ENCODE peak calls at places on chromosome X, in ten cellular contexts. One of them, this sample, is unnamed. For H3K27me3, the result is how much of the 10 kb centered on the place peaks cover.

GRCh38 chrX:78024349-78025108 is 55.1 kb upstream of the PGAM4 start:
- DNase-seq in mammary epithelial cell: peak
- DNase-seq in GM06990: no peak
- DNase-seq in endodermal cell: peak
- DNase-seq in testis: no peak
- DNase-seq in colonic mucosa: peak
- DNase-seq in CD4-positive, alpha-beta T cell: no peak
- DNase-seq in cardiac muscle cell: peak
- DNase-seq in fibroblast of lung: peak
- DNase-seq in PC-9: peak
- DNase-seq in this sample: peak

GRCh38 chrX:50905334-50905733 is 5.2 kb upstream of the BMP15 start:
- DNase-seq in mammary epithelial cell: peak
- DNase-seq in GM06990: no peak
- DNase-seq in endodermal cell: peak
- DNase-seq in testis: peak
- DNase-seq in colonic mucosa: peak
- DNase-seq in CD4-positive, alpha-beta T cell: no peak
- DNase-seq in cardiac muscle cell: peak
- DNase-seq in fibroblast of lung: no peak
- DNase-seq in PC-9: peak
- DNase-seq in this sample: no peak

GRCh38 chrX:40314070-40314469 is 216.3 kb upstream of the BCOR start:
- DNase-seq in mammary epithelial cell: no peak
- DNase-seq in GM06990: no peak
- DNase-seq in endodermal cell: peak
- DNase-seq in testis: no peak
- DNase-seq in colonic mucosa: no peak
- DNase-seq in CD4-positive, alpha-beta T cell: no peak
- DNase-seq in cardiac muscle cell: peak
- DNase-seq in fibroblast of lung: no peak
- DNase-seq in PC-9: no peak
- DNase-seq in this sample: no peak

GRCh38 chrX:65987856-65988255 is 52.0 kb downstream of the VSIG4 start:
- DNase-seq in mammary epithelial cell: no peak
- DNase-seq in GM06990: no peak
- DNase-seq in endodermal cell: no peak
- DNase-seq in testis: no peak
- DNase-seq in colonic mucosa: no peak
- DNase-seq in CD4-positive, alpha-beta T cell: no peak
- DNase-seq in cardiac muscle cell: no peak
- DNase-seq in fibroblast of lung: no peak
- DNase-seq in PC-9: no peak
- DNase-seq in this sample: no peak

GRCh38 chrX:152635941-152636340 is 1.8 kb upstream of the GABRQ start:
- DNase-seq in mammary epithelial cell: peak
- DNase-seq in GM06990: no peak
- DNase-seq in endodermal cell: peak
- DNase-seq in testis: peak
- DNase-seq in colonic mucosa: peak
- DNase-seq in CD4-positive, alpha-beta T cell: no peak
- DNase-seq in cardiac muscle cell: peak
- DNase-seq in fibroblast of lung: peak
- DNase-seq in PC-9: peak
- DNase-seq in this sample: peak

GRCh38 chrX:14936561-14936960 is 63.3 kb downstream of the MOSPD2 start:
- DNase-seq in mammary epithelial cell: peak
- DNase-seq in GM06990: no peak
- DNase-seq in endodermal cell: no peak
- DNase-seq in testis: no peak
- DNase-seq in colonic mucosa: no peak
- DNase-seq in CD4-positive, alpha-beta T cell: no peak
- DNase-seq in cardiac muscle cell: peak
- DNase-seq in fibroblast of lung: peak
- DNase-seq in PC-9: peak
- DNase-seq in this sample: peak

GRCh38 chrX:47620303-47620685 is 637 bp upstream of the SYN1 start:
- DNase-seq in mammary epithelial cell: no peak
- DNase-seq in GM06990: no peak
- DNase-seq in endodermal cell: no peak
- DNase-seq in testis: no peak
- DNase-seq in colonic mucosa: no peak
- DNase-seq in CD4-positive, alpha-beta T cell: no peak
- DNase-seq in cardiac muscle cell: no peak
- DNase-seq in fibroblast of lung: no peak
- DNase-seq in PC-9: no peak
- DNase-seq in this sample: no peak

GRCh38 chrX:103367502-103367901 is 8.8 kb upstream of the BEX3 start:
- DNase-seq in mammary epithelial cell: peak
- DNase-seq in GM06990: no peak
- DNase-seq in endodermal cell: no peak
- DNase-seq in testis: no peak
- DNase-seq in colonic mucosa: no peak
- DNase-seq in CD4-positive, alpha-beta T cell: no peak
- DNase-seq in cardiac muscle cell: no peak
- DNase-seq in fibroblast of lung: no peak
- DNase-seq in PC-9: no peak
- DNase-seq in this sample: no peak

GRCh38 chrX:17944833-17945497 is 83.9 kb upstream of the RAI2 start:
- DNase-seq in mammary epithelial cell: no peak
- DNase-seq in GM06990: no peak
- DNase-seq in endodermal cell: no peak
- DNase-seq in testis: peak
- DNase-seq in colonic mucosa: peak
- DNase-seq in CD4-positive, alpha-beta T cell: no peak
- DNase-seq in cardiac muscle cell: no peak
- DNase-seq in fibroblast of lung: no peak
- DNase-seq in PC-9: no peak
- DNase-seq in this sample: peak

GRCh38 chrX:129650183-129650689 is 4.5 kb downstream of the APLN start:
- DNase-seq in mammary epithelial cell: no peak
- DNase-seq in GM06990: no peak
- DNase-seq in endodermal cell: no peak
- DNase-seq in testis: no peak
- DNase-seq in colonic mucosa: no peak
- DNase-seq in CD4-positive, alpha-beta T cell: no peak
- DNase-seq in cardiac muscle cell: no peak
- DNase-seq in fibroblast of lung: no peak
- DNase-seq in PC-9: no peak
- DNase-seq in this sample: no peak

GRCh38 chrX:129652565-129653169 is 2.1 kb downstream of the APLN start:
- DNase-seq in mammary epithelial cell: no peak
- DNase-seq in GM06990: no peak
- DNase-seq in endodermal cell: no peak
- DNase-seq in testis: no peak
- DNase-seq in colonic mucosa: no peak
- DNase-seq in CD4-positive, alpha-beta T cell: no peak
- DNase-seq in cardiac muscle cell: no peak
- DNase-seq in fibroblast of lung: no peak
- DNase-seq in PC-9: no peak
- DNase-seq in this sample: no peak

GRCh38 chrX:129651756-129652564 is 2.8 kb downstream of the APLN start:
- DNase-seq in mammary epithelial cell: no peak
- DNase-seq in GM06990: no peak
- DNase-seq in endodermal cell: no peak
- DNase-seq in testis: no peak
- DNase-seq in colonic mucosa: no peak
- DNase-seq in CD4-positive, alpha-beta T cell: no peak
- DNase-seq in cardiac muscle cell: no peak
- DNase-seq in fibroblast of lung: no peak
- DNase-seq in PC-9: no peak
- DNase-seq in this sample: no peak

GRCh38 chrX:129649268-129650182 is 5.2 kb downstream of the APLN start:
- DNase-seq in mammary epithelial cell: no peak
- DNase-seq in GM06990: no peak
- DNase-seq in endodermal cell: no peak
- DNase-seq in testis: no peak
- DNase-seq in colonic mucosa: no peak
- DNase-seq in CD4-positive, alpha-beta T cell: no peak
- DNase-seq in cardiac muscle cell: peak
- DNase-seq in fibroblast of lung: peak
- DNase-seq in PC-9: no peak
- DNase-seq in this sample: no peak

GRCh38 chrX:129650821-129651510 is 3.8 kb downstream of the APLN start:
- DNase-seq in mammary epithelial cell: no peak
- DNase-seq in GM06990: no peak
- DNase-seq in endodermal cell: peak
- DNase-seq in testis: no peak
- DNase-seq in colonic mucosa: no peak
- DNase-seq in CD4-positive, alpha-beta T cell: no peak
- DNase-seq in cardiac muscle cell: no peak
- DNase-seq in fibroblast of lung: no peak
- DNase-seq in PC-9: no peak
- DNase-seq in this sample: no peak
- H3K27me3 ChIP-seq in mammary epithelial cell: under half
- H3K27me3 ChIP-seq in GM06990: under half
- H3K27me3 ChIP-seq in endodermal cell: half or more
- H3K27me3 ChIP-seq in testis: under half
- H3K27me3 ChIP-seq in colonic mucosa: under half
- H3K27me3 ChIP-seq in CD4-positive, alpha-beta T cell: under half
- H3K27me3 ChIP-seq in cardiac muscle cell: under half
- H3K27me3 ChIP-seq in fibroblast of lung: under half
- H3K27me3 ChIP-seq in PC-9: under half
- H3K27me3 ChIP-seq in this sample: under half

DNA sequence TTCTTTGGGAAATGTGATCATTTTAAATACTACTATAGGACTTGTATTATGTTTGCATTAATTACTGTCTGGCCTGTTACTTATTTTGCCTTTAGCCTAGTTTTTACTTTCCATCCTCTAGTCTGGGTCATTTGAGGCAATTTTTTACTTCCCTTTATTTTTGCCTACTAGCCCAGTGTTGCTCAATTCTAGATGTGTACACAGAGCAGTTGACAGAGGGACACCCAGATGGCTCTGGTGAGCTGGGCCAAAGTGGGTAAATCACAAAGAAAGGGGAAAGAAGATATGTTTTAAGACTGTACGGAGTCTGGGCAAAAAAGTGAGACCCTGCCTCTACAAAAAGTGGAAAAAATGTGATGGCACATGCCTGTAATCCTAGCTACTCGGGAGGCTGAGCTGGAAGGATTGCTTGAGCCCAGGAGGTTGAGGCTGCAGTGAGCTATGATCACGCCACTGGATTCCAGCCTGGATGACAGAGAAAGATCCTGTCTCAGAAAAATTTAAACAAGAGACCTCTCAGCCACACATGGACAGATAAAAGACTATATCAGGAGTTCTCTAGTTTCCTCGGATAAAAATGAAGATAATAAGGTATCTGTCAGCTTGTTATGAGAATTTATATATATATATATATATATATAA is 35.7 kb downstream of the APOO start:
- DNase-seq in mammary epithelial cell: no peak
- DNase-seq in GM06990: no peak
- DNase-seq in endodermal cell: no peak
- DNase-seq in testis: no peak
- DNase-seq in colonic mucosa: no peak
- DNase-seq in CD4-positive, alpha-beta T cell: no peak
- DNase-seq in cardiac muscle cell: no peak
- DNase-seq in fibroblast of lung: no peak
- DNase-seq in PC-9: no peak
- DNase-seq in this sample: no peak
- TF ChIP-seq CTCF in mammary epithelial cell: no peak
- TF ChIP-seq CTCF in GM06990: no peak
- TF ChIP-seq CTCF in endodermal cell: no peak
- TF ChIP-seq CTCF in testis: no peak
- TF ChIP-seq CTCF in colonic mucosa: no peak
- TF ChIP-seq CTCF in CD4-positive, alpha-beta T cell: no peak
- TF ChIP-seq CTCF in cardiac muscle cell: no peak
- TF ChIP-seq CTCF in fibroblast of lung: no peak
- TF ChIP-seq CTCF in PC-9: no peak
- TF ChIP-seq CTCF in this sample: peak

GRCh38 chrX:16618422-16618821 is 31.5 kb upstream of the S100G start:
- DNase-seq in mammary epithelial cell: no peak
- DNase-seq in GM06990: no peak
- DNase-seq in endodermal cell: no peak
- DNase-seq in testis: no peak
- DNase-seq in colonic mucosa: no peak
- DNase-seq in CD4-positive, alpha-beta T cell: no peak
- DNase-seq in cardiac muscle cell: no peak
- DNase-seq in fibroblast of lung: no peak
- DNase-seq in PC-9: no peak
- DNase-seq in this sample: no peak

GRCh38 chrX:16617382-16617781 is 32.6 kb upstream of the S100G start:
- DNase-seq in mammary epithelial cell: no peak
- DNase-seq in GM06990: no peak
- DNase-seq in endodermal cell: no peak
- DNase-seq in testis: no peak
- DNase-seq in colonic mucosa: no peak
- DNase-seq in CD4-positive, alpha-beta T cell: no peak
- DNase-seq in cardiac muscle cell: no peak
- DNase-seq in fibroblast of lung: no peak
- DNase-seq in PC-9: no peak
- DNase-seq in this sample: no peak

GRCh38 chrX:16610121-16610565 is 39.8 kb upstream of the S100G start:
- DNase-seq in mammary epithelial cell: peak
- DNase-seq in GM06990: no peak
- DNase-seq in endodermal cell: no peak
- DNase-seq in testis: no peak
- DNase-seq in colonic mucosa: no peak
- DNase-seq in CD4-positive, alpha-beta T cell: no peak
- DNase-seq in cardiac muscle cell: no peak
- DNase-seq in fibroblast of lung: peak
- DNase-seq in PC-9: no peak
- DNase-seq in this sample: no peak

DNA sequence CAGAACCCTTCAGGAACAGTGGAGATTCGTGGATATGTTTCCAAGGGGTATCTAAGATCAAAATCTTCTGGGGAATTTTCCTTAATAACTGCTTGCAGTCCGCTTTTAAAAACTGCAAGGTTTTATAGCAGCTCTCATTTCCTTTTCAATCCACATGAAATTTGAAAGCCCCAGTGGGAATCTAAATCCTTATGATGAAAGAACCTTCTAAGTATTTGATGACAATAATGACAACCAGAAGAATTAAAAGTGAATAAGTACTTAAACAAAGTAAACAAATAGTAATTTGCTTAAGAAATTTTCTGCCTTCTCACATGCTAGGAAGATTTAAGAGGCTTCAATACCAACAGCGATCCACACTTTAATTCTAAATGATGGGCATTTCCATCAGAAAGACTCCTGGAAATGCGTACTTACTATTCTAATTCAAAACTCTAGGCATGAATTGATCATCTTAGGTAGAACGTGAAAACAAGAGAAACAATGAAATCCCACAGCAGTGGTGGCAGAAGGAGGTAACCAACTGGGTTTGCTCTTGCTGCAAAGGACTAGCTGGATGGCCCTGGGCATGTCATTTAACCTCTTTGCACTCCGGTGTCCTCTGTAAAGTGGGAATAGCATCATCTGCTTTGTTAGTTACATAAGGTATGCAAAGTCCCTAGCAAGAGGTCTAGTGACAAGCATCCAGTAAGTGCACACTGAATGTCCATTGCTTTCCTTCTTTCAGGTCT is 37.5 kb upstream of the S100G start:
- DNase-seq in mammary epithelial cell: no peak
- DNase-seq in GM06990: no peak
- DNase-seq in endodermal cell: peak
- DNase-seq in testis: no peak
- DNase-seq in colonic mucosa: no peak
- DNase-seq in CD4-positive, alpha-beta T cell: no peak
- DNase-seq in cardiac muscle cell: no peak
- DNase-seq in fibroblast of lung: no peak
- DNase-seq in PC-9: no peak
- DNase-seq in this sample: no peak
- H3K27me3 ChIP-seq in mammary epithelial cell: under half
- H3K27me3 ChIP-seq in GM06990: under half
- H3K27me3 ChIP-seq in endodermal cell: under half
- H3K27me3 ChIP-seq in testis: under half
- H3K27me3 ChIP-seq in colonic mucosa: under half
- H3K27me3 ChIP-seq in CD4-positive, alpha-beta T cell: under half
- H3K27me3 ChIP-seq in cardiac muscle cell: under half
- H3K27me3 ChIP-seq in fibroblast of lung: under half
- H3K27me3 ChIP-seq in PC-9: under half
- H3K27me3 ChIP-seq in this sample: under half

GRCh38 chrX:96685205-96686099 is 810 bp downstream of the DIAPH2 start:
- DNase-seq in mammary epithelial cell: peak
- DNase-seq in GM06990: peak
- DNase-seq in endodermal cell: peak
- DNase-seq in testis: peak
- DNase-seq in colonic mucosa: peak
- DNase-seq in CD4-positive, alpha-beta T cell: peak
- DNase-seq in cardiac muscle cell: peak
- DNase-seq in fibroblast of lung: peak
- DNase-seq in PC-9: peak
- DNase-seq in this sample: peak
- TF ChIP-seq CTCF in mammary epithelial cell: no peak
- TF ChIP-seq CTCF in GM06990: no peak
- TF ChIP-seq CTCF in endodermal cell: no peak
- TF ChIP-seq CTCF in testis: no peak
- TF ChIP-seq CTCF in colonic mucosa: no peak
- TF ChIP-seq CTCF in CD4-positive, alpha-beta T cell: no peak
- TF ChIP-seq CTCF in cardiac muscle cell: no peak
- TF ChIP-seq CTCF in fibroblast of lung: no peak
- TF ChIP-seq CTCF in PC-9: no peak
- TF ChIP-seq CTCF in this sample: no peak